ENCODE peak calls at places on chromosomes 5 and 9, in seven cellular contexts. T is stomach, C is neural progenitor cell, H is A549, B is T follicular helper cell, F is aorta, I is NCI-H460. N is an unnamed sample.

GRCh38 chr5:178068293-178068692 is 45.0 kb upstream of the N4BP3 start:
- DNase-seq in T (no peak), C (peak; percentile 13), H (no peak), B (no peak), F (no peak), I (no peak), N (no peak)

GRCh38 chr5:115626444-115626823 is 598 bp upstream of the TMED7 start:
- DNase-seq in T (no peak), C (no peak), H (no peak), B (no peak), F (no peak), I (no peak), N (no peak)

GRCh38 chr5:170896779-170897178 is 35.0 kb downstream of the RANBP17 start:
- DNase-seq in T (peak; percentile 26), C (peak; percentile 78), H (no peak), B (no peak), F (no peak), I (peak; percentile 30), N (peak; percentile 31)

GRCh38 chr9:17280350-17281012 is 145.6 kb downstream of the CNTLN start:
- DNase-seq in T (no peak), C (no peak), H (no peak), B (no peak), F (no peak), I (no peak), N (no peak)

GRCh38 chr5:113071401-113071800 is 94.8 kb downstream of the DCP2 start:
- DNase-seq in T (no peak), C (no peak), H (no peak), B (no peak), F (no peak), I (no peak), N (no peak)

GRCh38 chr9:124934290-124934689 is 6.6 kb downstream of the GOLGA1 start:
- DNase-seq in T (no peak), C (no peak), H (no peak), B (no peak), F (no peak), I (no peak), N (no peak)

GRCh38 chr5:23457780-23458179 is 49.6 kb upstream of the PRDM9 start:
- DNase-seq in T (no peak), C (no peak), H (no peak), B (no peak), F (no peak), I (no peak), N (no peak)

GRCh38 chr9:136947955-136948510 is 3.0 kb downstream of the C8G start:
- DNase-seq in T (peak; percentile 60), C (peak; percentile 74), H (peak; percentile 71), B (no peak), F (no peak), I (peak; percentile 53), N (peak; percentile 73)

GRCh38 chr5:79193643-79194042 is 42.3 kb upstream of the JMY start:
- DNase-seq in T (no peak), C (no peak), H (no peak), B (no peak), F (no peak), I (no peak), N (no peak)

GRCh38 chr5:137303509-137303908 is 195.6 kb downstream of the SPOCK1 start:
- DNase-seq in T (no peak), C (no peak), H (no peak), B (no peak), F (no peak), I (no peak), N (no peak)

GRCh38 chr9:97632406-97632991 is 669 bp downstream of the TSTD2 start:
- DNase-seq in T (peak; percentile 56), C (peak; percentile 84), H (no peak), B (peak; percentile 2), F (peak; percentile 84), I (no peak), N (peak; percentile 46)

GRCh38 chr9:113476511-113476916 is 13.0 kb downstream of the RGS3 start:
- DNase-seq in T (peak; percentile 69), C (no peak), H (no peak), B (no peak), F (no peak), I (no peak), N (no peak)

GRCh38 chr5:111962906-111963305 is 205.9 kb upstream of the NREP start:
- DNase-seq in T (no peak), C (no peak), H (no peak), B (no peak), F (no peak), I (no peak), N (no peak)

N was measured in nephron progenitor cell.